ENCODE peak calls at places on chromosomes 12 and 14, in six cellular contexts. One of them, this sample, is unnamed.

GRCh38 chr12:69167648-69168165 is 71.7 kb upstream of the CPSF6 start:
- DNase-seq in WTC11: no peak
- DNase-seq in foreskin fibroblast: no peak
- DNase-seq in stomach: no peak
- DNase-seq in sigmoid colon: no peak
- DNase-seq in AG09319: no peak
- DNase-seq in this sample: no peak

GRCh38 chr12:111250251-111250881 is 118.5 kb downstream of the PHETA1 start:
- DNase-seq in WTC11: no peak
- DNase-seq in foreskin fibroblast: no peak
- DNase-seq in stomach: no peak
- DNase-seq in sigmoid colon: no peak
- DNase-seq in AG09319: no peak
- DNase-seq in this sample: no peak

GRCh38 chr12:26833692-26834168 is 736 bp upstream of the ITPR2 start:
- DNase-seq in WTC11: peak
- DNase-seq in foreskin fibroblast: peak
- DNase-seq in stomach: peak
- DNase-seq in sigmoid colon: peak
- DNase-seq in AG09319: no peak
- DNase-seq in this sample: no peak

GRCh38 chr12:57212701-57213067 is 3.9 kb upstream of the NXPH4 start:
- DNase-seq in WTC11: no peak
- DNase-seq in foreskin fibroblast: no peak
- DNase-seq in stomach: no peak
- DNase-seq in sigmoid colon: no peak
- DNase-seq in AG09319: no peak
- DNase-seq in this sample: no peak

GRCh38 chr12:24539646-24540045 is 409.3 kb downstream of the BCAT1 start:
- DNase-seq in WTC11: no peak
- DNase-seq in foreskin fibroblast: no peak
- DNase-seq in stomach: no peak
- DNase-seq in sigmoid colon: no peak
- DNase-seq in AG09319: no peak
- DNase-seq in this sample: no peak

GRCh38 chr12:101407054-101407437 is 526 bp downstream of the ARL1 start:
- DNase-seq in WTC11: no peak
- DNase-seq in foreskin fibroblast: no peak
- DNase-seq in stomach: no peak
- DNase-seq in sigmoid colon: no peak
- DNase-seq in AG09319: no peak
- DNase-seq in this sample: no peak

GRCh38 chr14:62657376-62657775 is 387.9 kb downstream of the KCNH5 start:
- DNase-seq in WTC11: no peak
- DNase-seq in foreskin fibroblast: no peak
- DNase-seq in stomach: no peak
- DNase-seq in sigmoid colon: no peak
- DNase-seq in AG09319: no peak
- DNase-seq in this sample: no peak

GRCh38 chr12:8696402-8697100 is 1.2 kb upstream of the RIMKLB start:
- DNase-seq in WTC11: no peak
- DNase-seq in foreskin fibroblast: no peak
- DNase-seq in stomach: no peak
- DNase-seq in sigmoid colon: no peak
- DNase-seq in AG09319: no peak
- DNase-seq in this sample: no peak

GRCh38 chr14:70018713-70019201 is 139.5 kb downstream of the SMOC1 start:
- DNase-seq in WTC11: no peak
- DNase-seq in foreskin fibroblast: no peak
- DNase-seq in stomach: peak
- DNase-seq in sigmoid colon: no peak
- DNase-seq in AG09319: no peak
- DNase-seq in this sample: no peak

GRCh38 chr12:20212036-20212435 is 156.3 kb upstream of the PDE3A start:
- DNase-seq in WTC11: no peak
- DNase-seq in foreskin fibroblast: no peak
- DNase-seq in stomach: no peak
- DNase-seq in sigmoid colon: no peak
- DNase-seq in AG09319: peak
- DNase-seq in this sample: no peak

GRCh38 chr12:101322480-101322879 is 42.6 kb downstream of the UTP20 start:
- DNase-seq in WTC11: no peak
- DNase-seq in foreskin fibroblast: no peak
- DNase-seq in stomach: no peak
- DNase-seq in sigmoid colon: no peak
- DNase-seq in AG09319: no peak
- DNase-seq in this sample: no peak

GRCh38 chr12:124461851-124462623 is 105.4 kb downstream of the NCOR2 start:
- DNase-seq in WTC11: no peak
- DNase-seq in foreskin fibroblast: peak
- DNase-seq in stomach: no peak
- DNase-seq in sigmoid colon: no peak
- DNase-seq in AG09319: no peak
- DNase-seq in this sample: no peak

GRCh38 chr14:87547536-87547935 is 445.4 kb downstream of the GALC start:
- DNase-seq in WTC11: no peak
- DNase-seq in foreskin fibroblast: no peak
- DNase-seq in stomach: no peak
- DNase-seq in sigmoid colon: no peak
- DNase-seq in AG09319: no peak
- DNase-seq in this sample: no peak

GRCh38 chr12:43312991-43313505 is 239.0 kb downstream of the ADAMTS20 start:
- DNase-seq in WTC11: no peak
- DNase-seq in foreskin fibroblast: no peak
- DNase-seq in stomach: no peak
- DNase-seq in sigmoid colon: no peak
- DNase-seq in AG09319: no peak
- DNase-seq in this sample: no peak

GRCh38 chr12:75478395-75478794 is 2.2 kb upstream of the GLIPR1 start:
- DNase-seq in WTC11: no peak
- DNase-seq in foreskin fibroblast: peak
- DNase-seq in stomach: no peak
- DNase-seq in sigmoid colon: no peak
- DNase-seq in AG09319: no peak
- DNase-seq in this sample: no peak

GRCh38 chr12:50211392-50212070 is 44.4 kb upstream of the CERS5 start:
- DNase-seq in WTC11: no peak
- DNase-seq in foreskin fibroblast: no peak
- DNase-seq in stomach: no peak
- DNase-seq in sigmoid colon: no peak
- DNase-seq in AG09319: no peak
- DNase-seq in this sample: no peak
- TF ChIP-seq CTCF in WTC11: no peak
- TF ChIP-seq CTCF in foreskin fibroblast: no peak
- TF ChIP-seq CTCF in stomach: no peak
- TF ChIP-seq CTCF in sigmoid colon: no peak
- TF ChIP-seq CTCF in AG09319: no peak
- TF ChIP-seq CTCF in this sample: no peak

DNA sequence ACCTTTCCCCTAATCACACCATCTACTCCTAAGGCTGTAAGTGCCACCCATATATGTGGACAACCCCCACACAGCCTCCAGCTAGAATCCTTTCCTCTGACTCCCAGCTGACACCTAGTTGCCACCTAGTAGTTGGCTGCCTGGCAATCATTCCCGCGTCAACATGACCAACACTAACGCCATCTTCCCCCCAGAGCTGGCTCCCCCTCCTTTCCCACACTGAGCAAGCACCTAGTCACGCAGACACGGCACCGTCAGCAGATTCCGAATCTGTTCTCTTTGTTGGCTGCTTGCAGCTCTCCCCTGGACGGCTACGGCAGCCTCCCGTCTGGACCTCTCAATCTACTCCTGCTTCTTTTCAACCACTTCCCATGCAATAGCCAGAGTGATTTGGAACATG is 27.7 kb downstream of the UBR7 start:
- DNase-seq in WTC11: no peak
- DNase-seq in foreskin fibroblast: peak
- DNase-seq in stomach: no peak
- DNase-seq in sigmoid colon: no peak
- DNase-seq in AG09319: no peak
- DNase-seq in this sample: no peak
- TF ChIP-seq CTCF in WTC11: no peak
- TF ChIP-seq CTCF in foreskin fibroblast: no peak
- TF ChIP-seq CTCF in stomach: no peak
- TF ChIP-seq CTCF in sigmoid colon: no peak
- TF ChIP-seq CTCF in AG09319: no peak
- TF ChIP-seq CTCF in this sample: no peak

GRCh38 chr12:95205016-95205415 is 12.3 kb downstream of the FGD6 start:
- DNase-seq in WTC11: no peak
- DNase-seq in foreskin fibroblast: no peak
- DNase-seq in stomach: no peak
- DNase-seq in sigmoid colon: no peak
- DNase-seq in AG09319: no peak
- DNase-seq in this sample: no peak

GRCh38 chr12:95203477-95203843 is 13.8 kb downstream of the FGD6 start:
- DNase-seq in WTC11: no peak
- DNase-seq in foreskin fibroblast: no peak
- DNase-seq in stomach: no peak
- DNase-seq in sigmoid colon: no peak
- DNase-seq in AG09319: no peak
- DNase-seq in this sample: no peak

GRCh38 chr12:95205685-95206084 is 11.6 kb downstream of the FGD6 start:
- DNase-seq in WTC11: no peak
- DNase-seq in foreskin fibroblast: peak
- DNase-seq in stomach: no peak
- DNase-seq in sigmoid colon: peak
- DNase-seq in AG09319: no peak
- DNase-seq in this sample: no peak

GRCh38 chr12:95202691-95203476 is 14.4 kb downstream of the FGD6 start:
- DNase-seq in WTC11: no peak
- DNase-seq in foreskin fibroblast: no peak
- DNase-seq in stomach: no peak
- DNase-seq in sigmoid colon: no peak
- DNase-seq in AG09319: no peak
- DNase-seq in this sample: no peak

GRCh38 chr12:95204141-95204866 is 13.0 kb downstream of the FGD6 start:
- DNase-seq in WTC11: peak
- DNase-seq in foreskin fibroblast: peak
- DNase-seq in stomach: peak
- DNase-seq in sigmoid colon: peak
- DNase-seq in AG09319: no peak
- DNase-seq in this sample: peak
- TF ChIP-seq CTCF in WTC11: no peak
- TF ChIP-seq CTCF in foreskin fibroblast: no peak
- TF ChIP-seq CTCF in stomach: no peak
- TF ChIP-seq CTCF in sigmoid colon: no peak
- TF ChIP-seq CTCF in AG09319: no peak
- TF ChIP-seq CTCF in this sample: no peak

GRCh38 chr12:107135177-107135576 is 41.8 kb upstream of the CRY1 start:
- DNase-seq in WTC11: no peak
- DNase-seq in foreskin fibroblast: no peak
- DNase-seq in stomach: no peak
- DNase-seq in sigmoid colon: no peak
- DNase-seq in AG09319: no peak
- DNase-seq in this sample: no peak

GRCh38 chr12:107130830-107131760 is 37.7 kb upstream of the CRY1 start:
- DNase-seq in WTC11: no peak
- DNase-seq in foreskin fibroblast: no peak
- DNase-seq in stomach: no peak
- DNase-seq in sigmoid colon: no peak
- DNase-seq in AG09319: no peak
- DNase-seq in this sample: no peak

GRCh38 chr12:107133462-107133861 is 40.1 kb upstream of the CRY1 start:
- DNase-seq in WTC11: no peak
- DNase-seq in foreskin fibroblast: no peak
- DNase-seq in stomach: no peak
- DNase-seq in sigmoid colon: no peak
- DNase-seq in AG09319: no peak
- DNase-seq in this sample: no peak

GRCh38 chr12:107131832-107132616 is 38.7 kb upstream of the CRY1 start:
- DNase-seq in WTC11: no peak
- DNase-seq in foreskin fibroblast: peak
- DNase-seq in stomach: no peak
- DNase-seq in sigmoid colon: no peak
- DNase-seq in AG09319: peak
- DNase-seq in this sample: peak

DNA sequence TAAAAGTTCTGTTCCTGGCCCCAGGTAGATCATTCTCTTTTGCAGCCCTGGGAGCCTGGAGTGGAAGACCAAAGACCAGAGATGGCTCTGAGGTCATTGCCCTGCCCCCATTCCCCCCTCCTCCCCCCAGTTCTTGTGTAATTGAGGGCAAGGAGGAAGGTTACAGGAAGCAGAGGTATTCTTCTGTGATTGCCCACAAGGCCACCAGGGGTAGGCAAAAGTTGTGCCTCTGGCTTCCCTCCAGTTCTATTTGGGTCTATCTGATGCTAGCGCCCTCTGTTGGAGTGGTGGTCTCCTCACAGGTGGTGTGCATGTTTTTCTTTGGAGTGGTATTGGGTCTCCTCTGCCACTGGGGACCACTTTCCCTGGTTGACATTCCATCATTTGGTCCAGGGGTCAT is 41.2 kb upstream of the CRY1 start:
- DNase-seq in WTC11: peak
- DNase-seq in foreskin fibroblast: no peak
- DNase-seq in stomach: no peak
- DNase-seq in sigmoid colon: no peak
- DNase-seq in AG09319: no peak
- DNase-seq in this sample: peak
- TF ChIP-seq CTCF in WTC11: peak
- TF ChIP-seq CTCF in foreskin fibroblast: peak
- TF ChIP-seq CTCF in stomach: no peak
- TF ChIP-seq CTCF in sigmoid colon: no peak
- TF ChIP-seq CTCF in AG09319: no peak
- TF ChIP-seq CTCF in this sample: peak

GRCh38 chr12:2673966-2674810 is 120.6 kb upstream of the FKBP4 start:
- DNase-seq in WTC11: peak
- DNase-seq in foreskin fibroblast: no peak
- DNase-seq in stomach: peak
- DNase-seq in sigmoid colon: peak
- DNase-seq in AG09319: no peak
- DNase-seq in this sample: peak
- TF ChIP-seq CTCF in WTC11: peak
- TF ChIP-seq CTCF in foreskin fibroblast: peak
- TF ChIP-seq CTCF in stomach: no peak
- TF ChIP-seq CTCF in sigmoid colon: no peak
- TF ChIP-seq CTCF in AG09319: peak
- TF ChIP-seq CTCF in this sample: peak

GRCh38 chr12:112549031-112549430 is 130.3 kb downstream of the PTPN11 start:
- DNase-seq in WTC11: peak
- DNase-seq in foreskin fibroblast: no peak
- DNase-seq in stomach: no peak
- DNase-seq in sigmoid colon: no peak
- DNase-seq in AG09319: no peak
- DNase-seq in this sample: no peak
- TF ChIP-seq CTCF in WTC11: no peak
- TF ChIP-seq CTCF in foreskin fibroblast: no peak
- TF ChIP-seq CTCF in stomach: no peak
- TF ChIP-seq CTCF in sigmoid colon: no peak
- TF ChIP-seq CTCF in AG09319: no peak
- TF ChIP-seq CTCF in this sample: no peak

GRCh38 chr12:89962648-89963047 is 254.0 kb upstream of the ATP2B1 start:
- DNase-seq in WTC11: no peak
- DNase-seq in foreskin fibroblast: no peak
- DNase-seq in stomach: no peak
- DNase-seq in sigmoid colon: no peak
- DNase-seq in AG09319: no peak
- DNase-seq in this sample: no peak
- TF ChIP-seq CTCF in WTC11: no peak
- TF ChIP-seq CTCF in foreskin fibroblast: no peak
- TF ChIP-seq CTCF in stomach: peak
- TF ChIP-seq CTCF in sigmoid colon: no peak
- TF ChIP-seq CTCF in AG09319: peak
- TF ChIP-seq CTCF in this sample: peak

GRCh38 chr14:89165189-89165809 is 251.7 kb downstream of the FOXN3 start:
- DNase-seq in WTC11: no peak
- DNase-seq in foreskin fibroblast: no peak
- DNase-seq in stomach: no peak
- DNase-seq in sigmoid colon: no peak
- DNase-seq in AG09319: no peak
- DNase-seq in this sample: peak
- TF ChIP-seq CTCF in WTC11: no peak
- TF ChIP-seq CTCF in foreskin fibroblast: no peak
- TF ChIP-seq CTCF in stomach: no peak
- TF ChIP-seq CTCF in sigmoid colon: no peak
- TF ChIP-seq CTCF in AG09319: no peak
- TF ChIP-seq CTCF in this sample: no peak